ENCODE peak calls at places on chromosomes 7 and 10, in four cellular contexts. One of them, this sample, is unnamed.

GRCh38 chr10:87804939-87805569 is 13.0 kb downstream of the ATAD1 start:
- DNase-seq in heart right ventricle: no peak
- DNase-seq in EH: no peak
- DNase-seq in stimulated activated CD4-positive, alpha-beta T cell treated with anti-CD3 and anti-CD28 coated beads, Interleukin-1b, Interleukin-23, amount 100 ng/mL, for 24 hours: no peak
- DNase-seq in this sample: no peak

GRCh38 chr10:79055892-79056291 is 12.9 kb upstream of the ZMIZ1 start:
- DNase-seq in heart right ventricle: no peak
- DNase-seq in EH: no peak
- DNase-seq in stimulated activated CD4-positive, alpha-beta T cell treated with anti-CD3 and anti-CD28 coated beads, Interleukin-1b, Interleukin-23, amount 100 ng/mL, for 24 hours: no peak
- DNase-seq in this sample: no peak

GRCh38 chr10:46097576-46098317 is 51.7 kb upstream of the MSMB start:
- DNase-seq in heart right ventricle: no peak
- DNase-seq in EH: no peak
- DNase-seq in stimulated activated CD4-positive, alpha-beta T cell treated with anti-CD3 and anti-CD28 coated beads, Interleukin-1b, Interleukin-23, amount 100 ng/mL, for 24 hours: no peak
- DNase-seq in this sample: no peak

GRCh38 chr7:22726849-22727792 is at the start of gene IL6:
- DNase-seq in heart right ventricle: peak; percentile 84
- DNase-seq in EH: peak; percentile 95
- DNase-seq in stimulated activated CD4-positive, alpha-beta T cell treated with anti-CD3 and anti-CD28 coated beads, Interleukin-1b, Interleukin-23, amount 100 ng/mL, for 24 hours: no peak
- DNase-seq in this sample: no peak

GRCh38 chr10:50740351-50740688 is 584 bp downstream of the ASAH2B start:
- DNase-seq in heart right ventricle: peak; percentile 5
- DNase-seq in EH: peak; percentile 82
- DNase-seq in stimulated activated CD4-positive, alpha-beta T cell treated with anti-CD3 and anti-CD28 coated beads, Interleukin-1b, Interleukin-23, amount 100 ng/mL, for 24 hours: no peak
- DNase-seq in this sample: no peak

GRCh38 chr7:107693396-107693795 is 32.8 kb downstream of the SLC26A4 start:
- DNase-seq in heart right ventricle: no peak
- DNase-seq in EH: no peak
- DNase-seq in stimulated activated CD4-positive, alpha-beta T cell treated with anti-CD3 and anti-CD28 coated beads, Interleukin-1b, Interleukin-23, amount 100 ng/mL, for 24 hours: no peak
- DNase-seq in this sample: no peak

GRCh38 chr10:119461380-119461779 is 81.1 kb downstream of the RGS10 start:
- DNase-seq in heart right ventricle: no peak
- DNase-seq in EH: no peak
- DNase-seq in stimulated activated CD4-positive, alpha-beta T cell treated with anti-CD3 and anti-CD28 coated beads, Interleukin-1b, Interleukin-23, amount 100 ng/mL, for 24 hours: no peak
- DNase-seq in this sample: no peak

GRCh38 chr7:69114374-69114773 is 483.9 kb upstream of the AUTS2 start:
- DNase-seq in heart right ventricle: no peak
- DNase-seq in EH: peak; percentile 2
- DNase-seq in stimulated activated CD4-positive, alpha-beta T cell treated with anti-CD3 and anti-CD28 coated beads, Interleukin-1b, Interleukin-23, amount 100 ng/mL, for 24 hours: no peak
- DNase-seq in this sample: no peak

GRCh38 chr10:62045765-62046521 is 144.4 kb downstream of the ARID5B start:
- DNase-seq in heart right ventricle: peak; percentile 38
- DNase-seq in EH: peak; percentile 99
- DNase-seq in stimulated activated CD4-positive, alpha-beta T cell treated with anti-CD3 and anti-CD28 coated beads, Interleukin-1b, Interleukin-23, amount 100 ng/mL, for 24 hours: no peak
- DNase-seq in this sample: no peak

GRCh38 chr10:133342942-133343341 is 4.2 kb upstream of the PRAP1 start:
- DNase-seq in heart right ventricle: no peak
- DNase-seq in EH: no peak
- DNase-seq in stimulated activated CD4-positive, alpha-beta T cell treated with anti-CD3 and anti-CD28 coated beads, Interleukin-1b, Interleukin-23, amount 100 ng/mL, for 24 hours: no peak
- DNase-seq in this sample: no peak

GRCh38 chr10:90787906-90788491 is 69.8 kb downstream of the HTR7 start:
- DNase-seq in heart right ventricle: peak; percentile 21
- DNase-seq in EH: peak; percentile 41
- DNase-seq in stimulated activated CD4-positive, alpha-beta T cell treated with anti-CD3 and anti-CD28 coated beads, Interleukin-1b, Interleukin-23, amount 100 ng/mL, for 24 hours: no peak
- DNase-seq in this sample: peak; percentile 12

GRCh38 chr10:90674927-90675326 is 182.9 kb downstream of the HTR7 start:
- DNase-seq in heart right ventricle: no peak
- DNase-seq in EH: peak; percentile 96
- DNase-seq in stimulated activated CD4-positive, alpha-beta T cell treated with anti-CD3 and anti-CD28 coated beads, Interleukin-1b, Interleukin-23, amount 100 ng/mL, for 24 hours: no peak
- DNase-seq in this sample: no peak

GRCh38 chr10:24617771-24618396 is 105.8 kb downstream of the ARHGAP21 start:
- DNase-seq in heart right ventricle: peak; percentile 44
- DNase-seq in EH: peak; percentile 48
- DNase-seq in stimulated activated CD4-positive, alpha-beta T cell treated with anti-CD3 and anti-CD28 coated beads, Interleukin-1b, Interleukin-23, amount 100 ng/mL, for 24 hours: peak; percentile 19
- DNase-seq in this sample: peak; percentile 12

GRCh38 chr10:123132576-123133477 is 2.9 kb upstream of the HMX3 start:
- DNase-seq in heart right ventricle: peak; percentile 84
- DNase-seq in EH: peak; percentile 78
- DNase-seq in stimulated activated CD4-positive, alpha-beta T cell treated with anti-CD3 and anti-CD28 coated beads, Interleukin-1b, Interleukin-23, amount 100 ng/mL, for 24 hours: peak; percentile 88
- DNase-seq in this sample: peak; percentile 35

GRCh38 chr10:71243756-71244637 is 31.6 kb downstream of the UNC5B start:
- DNase-seq in heart right ventricle: no peak
- DNase-seq in EH: peak; percentile 72
- DNase-seq in stimulated activated CD4-positive, alpha-beta T cell treated with anti-CD3 and anti-CD28 coated beads, Interleukin-1b, Interleukin-23, amount 100 ng/mL, for 24 hours: no peak
- DNase-seq in this sample: no peak

GRCh38 chr10:95236068-95236903 is 42.2 kb downstream of the ACSM6 start:
- DNase-seq in heart right ventricle: no peak
- DNase-seq in EH: peak; percentile 82
- DNase-seq in stimulated activated CD4-positive, alpha-beta T cell treated with anti-CD3 and anti-CD28 coated beads, Interleukin-1b, Interleukin-23, amount 100 ng/mL, for 24 hours: no peak
- DNase-seq in this sample: no peak

GRCh38 chr10:80163741-80164341 is 31.3 kb downstream of the PLAC9 start:
- DNase-seq in heart right ventricle: no peak
- DNase-seq in EH: peak; percentile 90
- DNase-seq in stimulated activated CD4-positive, alpha-beta T cell treated with anti-CD3 and anti-CD28 coated beads, Interleukin-1b, Interleukin-23, amount 100 ng/mL, for 24 hours: no peak
- DNase-seq in this sample: no peak

GRCh38 chr7:138929969-138930368 is 51.2 kb downstream of the KIAA1549 start:
- DNase-seq in heart right ventricle: no peak
- DNase-seq in EH: no peak
- DNase-seq in stimulated activated CD4-positive, alpha-beta T cell treated with anti-CD3 and anti-CD28 coated beads, Interleukin-1b, Interleukin-23, amount 100 ng/mL, for 24 hours: no peak
- DNase-seq in this sample: no peak

GRCh38 chr7:28349637-28350036 is 62.7 kb upstream of the CREB5 start:
- DNase-seq in heart right ventricle: no peak
- DNase-seq in EH: no peak
- DNase-seq in stimulated activated CD4-positive, alpha-beta T cell treated with anti-CD3 and anti-CD28 coated beads, Interleukin-1b, Interleukin-23, amount 100 ng/mL, for 24 hours: no peak
- DNase-seq in this sample: no peak

GRCh38 chr10:34396669-34397068 is 418.4 kb downstream of the PARD3 start:
- DNase-seq in heart right ventricle: no peak
- DNase-seq in EH: no peak
- DNase-seq in stimulated activated CD4-positive, alpha-beta T cell treated with anti-CD3 and anti-CD28 coated beads, Interleukin-1b, Interleukin-23, amount 100 ng/mL, for 24 hours: no peak
- DNase-seq in this sample: no peak